ENCODE peak calls at places on chromosomes 13 and 19, in six cellular contexts. K is neural crest cell, U is GM18507, D is HEK293T, C is AG10803, S is NCI-H1417. M is an unnamed sample.
A peak's percentile ranks its signal among the peaks of the same experiment; 100 is the strongest.

GRCh38 chr13:66617786-66618185 is 612.4 kb downstream of the PCDH9 start:
- DNase-seq in U (no peak), K (no peak), S (no peak), D (no peak), C (no peak), M (no peak)

GRCh38 chr19:19371056-19371455 is 34.4 kb upstream of the GATAD2A start:
- DNase-seq in C (no peak), K (no peak), D (no peak), S (no peak), U (no peak), M (no peak)

GRCh38 chr13:99870541-99870940 is 101.0 kb downstream of the ZIC5 start:
- DNase-seq in D (no peak), C (no peak), U (no peak), S (no peak), K (no peak), M (no peak)

GRCh38 chr19:53355739-53356138 is 9.8 kb upstream of the ZNF525 start:
- DNase-seq in U (no peak), S (no peak), D (no peak), K (no peak), C (no peak), M (no peak)

GRCh38 chr13:27442071-27442647 is 8.2 kb downstream of the MTIF3 start:
- DNase-seq in S (no peak), U (no peak), C (no peak), K (no peak), D (no peak), M (no peak)

GRCh38 chr13:99721606-99722384 is 220.5 kb downstream of the TM9SF2 start:
- DNase-seq in S (no peak), U (no peak), K (no peak), D (no peak), C (no peak), M (no peak)

GRCh38 chr19:58351558-58351878 is 1.8 kb downstream of the A1BG start:
- DNase-seq in S (no peak), D (no peak), U (no peak), K (no peak), C (no peak), M (peak; percentile 37)

GRCh38 chr19:45218887-45219780 is 26.1 kb downstream of the EXOC3L2 start:
- DNase-seq in S (no peak), K (no peak), C (peak; percentile 24), D (no peak), U (no peak), M (peak; percentile 30)

GRCh38 chr19:2358548-2359173 is 1.4 kb upstream of the TMPRSS9 start:
- DNase-seq in K (no peak), S (no peak), C (no peak), U (no peak), D (no peak), M (no peak)

GRCh38 chr19:3366761-3367571 is 583 bp downstream of the NFIC start:
- DNase-seq in K (no peak), D (no peak), C (no peak), S (no peak), U (no peak), M (peak; percentile 84)

GRCh38 chr19:45613926-45614725 is 12.1 kb upstream of the GPR4 start:
- DNase-seq in D (no peak), S (no peak), C (peak; percentile 88), U (peak; percentile 59), K (no peak), M (peak; percentile 28)

GRCh38 chr13:114071991-114072390 is 60.4 kb downstream of the RASA3 start:
- DNase-seq in C (no peak), S (no peak), K (no peak), U (no peak), D (no peak), M (peak; percentile 19)

GRCh38 chr19:50224986-50225747 is 21.7 kb downstream of the MYH14 start:
- DNase-seq in D (no peak), S (no peak), C (no peak), K (no peak), U (no peak), M (no peak)

GRCh38 chr13:33174491-33174890 is 111.1 kb downstream of the STARD13 start:
- DNase-seq in S (peak; percentile 34), D (no peak), U (no peak), K (no peak), C (no peak), M (no peak)

GRCh38 chr19:11693505-11694499 is 44.9 kb downstream of the ZNF823 start:
- DNase-seq in D (peak; percentile 19), U (no peak), C (peak; percentile 93), K (no peak), S (no peak), M (no peak)

GRCh38 chr13:33279898-33280549 is 5.5 kb downstream of the STARD13 start:
- DNase-seq in S (no peak), U (no peak), K (no peak), D (no peak), C (peak; percentile 76), M (no peak)

GRCh38 chr13:43364210-43365041 is 341.0 kb downstream of the DNAJC15 start:
- DNase-seq in K (no peak), C (peak; percentile 69), U (no peak), S (peak; percentile 44), D (no peak), M (no peak)

GRCh38 chr19:2618611-2619010 is 83.9 kb downstream of the GNG7 start:
- DNase-seq in K (no peak), U (no peak), D (no peak), S (no peak), C (peak; percentile 42), M (peak; percentile 54)

GRCh38 chr13:63198076-63198475 is 1782.4 kb upstream of the PCDH20 start:
- DNase-seq in K (no peak), S (peak; percentile 16), U (no peak), C (peak; percentile 31), D (no peak), M (no peak)

GRCh38 chr13:32838985-32839384 is 177.2 kb upstream of the KL start:
- DNase-seq in S (peak; percentile 7), U (peak; percentile 23), C (no peak), K (no peak), D (no peak), M (no peak)

GRCh38 chr19:55633866-55634265 is 6.9 kb upstream of the ZNF580 start:
- DNase-seq in S (no peak), C (no peak), D (no peak), U (no peak), K (no peak), M (peak; percentile 40)

GRCh38 chr13:31625115-31625514 is 114.2 kb upstream of the RXFP2 start:
- DNase-seq in U (no peak), C (peak; percentile 61), K (no peak), D (no peak), S (no peak), M (no peak)